ENCODE peak calls at places on chromosomes 3 and 15, in seven cellular contexts. X, D, O, L, Y, H and F are unnamed samples.

GRCh38 chr3:157204431-157204830 is 44.5 kb upstream of the CCNL1 start:
- DNase-seq in H (no peak), D (no peak), Y (no peak), O (peak), X (no peak), L (no peak), F (no peak)

GRCh38 chr3:141877911-141878310 is 1.5 kb downstream of the ATP1B3 start:
- DNase-seq in H (no peak), X (no peak), D (peak), Y (no peak), O (peak), L (no peak), F (no peak)

GRCh38 chr15:81265256-81265943 is 58.5 kb downstream of the STARD5 start:
- DNase-seq in D (peak), X (no peak), O (no peak), H (no peak), L (no peak), Y (no peak), F (no peak)

GRCh38 chr3:13034109-13034800 is 39.0 kb downstream of the IQSEC1 start:
- DNase-seq in L (no peak), Y (no peak), H (no peak), O (no peak), X (no peak), D (no peak), F (no peak)

GRCh38 chr3:47000198-47000815 is 20.8 kb downstream of the NBEAL2 start:
- DNase-seq in L (no peak), D (no peak), H (no peak), O (no peak), Y (no peak), X (peak), F (no peak)

GRCh38 chr15:34893967-34894366 is 75.6 kb downstream of the AQR start:
- DNase-seq in Y (no peak), H (no peak), X (no peak), D (no peak), L (no peak), O (no peak), F (no peak)

GRCh38 chr3:145843561-145843960 is 317.4 kb downstream of the PLOD2 start:
- DNase-seq in L (no peak), O (no peak), D (no peak), H (no peak), X (no peak), Y (no peak), F (no peak)

GRCh38 chr15:94460624-94461023 is 229.3 kb downstream of the MCTP2 start:
- DNase-seq in Y (no peak), H (no peak), D (no peak), O (no peak), X (no peak), L (no peak), F (no peak)

GRCh38 chr3:138942271-138942670 is 4.7 kb downstream of the FOXL2 start:
- DNase-seq in Y (no peak), O (no peak), X (no peak), L (no peak), D (no peak), H (no peak), F (no peak)

GRCh38 chr3:71551286-71551919 is 32.1 kb downstream of the FOXP1 start:
- DNase-seq in D (no peak), H (no peak), X (no peak), Y (no peak), O (peak), L (no peak), F (no peak)

GRCh38 chr15:100131321-100132224 is 210.2 kb downstream of the ADAMTS17 start:
- DNase-seq in L (peak), O (peak), D (no peak), Y (peak), X (no peak), H (no peak), F (peak)
- TF ChIP-seq CTCF in L (no peak), O (peak), D (no peak), Y (peak), X (no peak), H (no peak), F (no peak)

DNA sequence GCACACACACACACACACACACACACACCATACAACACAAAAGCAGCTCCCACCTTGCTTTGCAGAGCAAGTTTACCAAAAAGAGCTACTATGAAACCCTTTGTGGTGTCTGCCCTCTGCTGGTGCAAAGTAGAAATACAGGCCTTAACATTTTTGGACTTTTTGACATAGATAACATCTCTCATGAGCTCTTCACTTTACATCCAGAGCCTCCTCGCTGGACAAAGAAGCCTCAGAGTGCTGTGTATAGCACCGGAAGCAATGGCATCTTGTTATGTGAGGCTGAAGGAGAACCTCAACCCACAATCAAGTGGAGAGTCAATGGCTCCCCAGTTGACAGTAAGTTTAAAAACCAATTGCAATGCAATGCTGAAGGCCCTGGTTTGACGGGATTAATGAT is 157.9 kb downstream of the CHL1 start:
- DNase-seq in L (peak), D (peak), O (peak), Y (peak), H (peak), X (peak), F (peak)
- TF ChIP-seq CTCF in L (peak), D (peak), O (peak), Y (peak), H (no peak), X (peak), F (peak)

DNA sequence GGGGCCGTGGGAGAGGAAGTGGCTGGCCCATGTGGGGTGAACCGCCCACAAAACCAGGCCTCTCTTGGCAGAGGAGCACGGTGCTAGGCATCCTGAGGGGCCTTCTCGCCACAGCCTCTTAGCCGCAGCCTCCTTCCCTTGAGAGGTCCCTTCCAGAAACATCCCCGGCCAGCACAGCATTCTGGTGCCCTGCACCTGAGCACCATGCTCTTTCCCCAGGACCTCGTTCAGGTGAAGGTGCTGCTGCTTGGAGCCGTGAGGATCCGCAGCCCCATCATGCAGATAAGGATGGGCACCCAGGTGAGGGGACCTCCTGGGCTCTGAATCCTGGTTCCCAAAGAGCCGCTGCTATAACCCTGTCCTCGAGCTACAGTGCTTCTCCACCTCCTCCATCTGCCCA is 11.1 kb upstream of the TXNRD3 start:
- DNase-seq in L (no peak), D (no peak), O (no peak), Y (no peak), X (no peak), H (no peak), F (peak)
- TF ChIP-seq CTCF in L (no peak), D (no peak), O (no peak), Y (no peak), X (no peak), H (no peak), F (no peak)

GRCh38 chr3:31531465-31531991 is 1.2 kb upstream of the STT3B start:
- DNase-seq in L (no peak), O (no peak), Y (no peak), X (no peak), H (no peak), D (peak), F (no peak)
- TF ChIP-seq CTCF in L (peak), O (peak), Y (peak), X (peak), H (no peak), D (peak), F (no peak)

GRCh38 chr15:92617197-92618037 is 38.2 kb downstream of the FAM174B start:
- DNase-seq in L (no peak), Y (no peak), H (no peak), D (no peak), O (peak), X (peak), F (peak)
- TF ChIP-seq CTCF in L (no peak), Y (no peak), H (no peak), D (no peak), O (no peak), X (no peak), F (no peak)

GRCh38 chr3:20101041-20101440 is 60.8 kb downstream of the KAT2B start:
- DNase-seq in X (no peak), H (no peak), D (no peak), O (no peak), Y (no peak), L (no peak), F (no peak)
- TF ChIP-seq CTCF in X (no peak), H (no peak), D (no peak), O (no peak), Y (no peak), L (no peak), F (no peak)

GRCh38 chr3:54121404-54122045 is 827 bp upstream of the CACNA2D3 start:
- DNase-seq in Y (peak), H (no peak), L (no peak), O (no peak), D (peak), X (peak), F (no peak)

GRCh38 chr3:54123538-54124196 is 1.3 kb downstream of the CACNA2D3 start:
- DNase-seq in D (no peak), L (no peak), Y (no peak), O (no peak), X (peak), H (no peak), F (no peak)

GRCh38 chr3:54122802-54123537 is 618 bp downstream of the CACNA2D3 start:
- DNase-seq in O (no peak), L (no peak), X (peak), Y (no peak), H (no peak), D (no peak), F (no peak)

GRCh38 chr3:54122046-54122801 is at the start of gene CACNA2D3:
- DNase-seq in L (no peak), X (peak), Y (peak), D (no peak), O (no peak), H (no peak), F (no peak)

GRCh38 chr3:54120657-54121403 is 1.5 kb upstream of the CACNA2D3 start:
- DNase-seq in X (peak), H (no peak), Y (no peak), O (no peak), D (peak), L (peak), F (peak)
- TF ChIP-seq CTCF in X (no peak), H (no peak), Y (no peak), O (no peak), D (no peak), L (no peak), F (no peak)

GRCh38 chr15:39919396-39919739 is 698 bp downstream of the GPR176 start:
- DNase-seq in X (no peak), Y (peak), D (no peak), O (no peak), L (no peak), H (no peak), F (no peak)
- TF ChIP-seq CTCF in X (no peak), Y (no peak), D (no peak), O (no peak), L (no peak), H (no peak), F (no peak)

GRCh38 chr15:74843891-74844299 is 939 bp upstream of the ULK3 start:
- DNase-seq in Y (no peak), X (peak), O (no peak), L (no peak), H (no peak), D (no peak), F (no peak)

GRCh38 chr15:74844319-74845207 is 1.6 kb upstream of the ULK3 start:
- DNase-seq in Y (no peak), O (no peak), H (no peak), X (peak), D (no peak), L (no peak), F (no peak)

GRCh38 chr15:74845581-74845980 is 2.6 kb upstream of the ULK3 start:
- DNase-seq in D (no peak), L (no peak), O (no peak), X (no peak), H (no peak), Y (no peak), F (no peak)

GRCh38 chr15:74843445-74843828 is 481 bp upstream of the ULK3 start:
- DNase-seq in L (no peak), O (no peak), D (no peak), X (no peak), H (no peak), Y (no peak), F (no peak)

DNA sequence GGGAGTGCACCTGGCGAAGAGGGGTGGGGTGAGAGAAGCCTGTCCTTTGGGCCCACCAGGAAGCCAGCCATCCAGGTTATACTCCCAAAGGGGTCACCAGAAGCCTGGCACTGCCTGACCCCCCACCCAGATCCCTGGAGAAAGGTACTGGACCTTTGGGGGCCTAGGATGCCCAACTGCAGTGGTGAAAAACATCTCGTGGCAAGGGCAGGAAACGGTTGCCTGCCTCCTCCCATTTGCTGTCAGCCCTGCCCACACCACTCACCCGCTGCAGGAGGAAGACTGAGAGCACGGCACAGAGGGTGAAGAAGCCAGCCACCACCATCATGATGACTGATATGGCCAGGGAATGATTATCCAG is 2.2 kb upstream of the ULK3 start:
- DNase-seq in D (no peak), X (no peak), Y (no peak), L (no peak), H (no peak), O (no peak), F (no peak)
- TF ChIP-seq CTCF in D (no peak), X (no peak), Y (no peak), L (no peak), H (no peak), O (no peak), F (no peak)

GRCh38 chr3:29335438-29335837 is 54.6 kb downstream of the RBMS3 start:
- DNase-seq in L (no peak), D (no peak), O (peak), H (peak), X (peak), Y (peak), F (peak)
- TF ChIP-seq CTCF in L (no peak), D (no peak), O (no peak), H (no peak), X (no peak), Y (no peak), F (no peak)